ENCODE peak calls at places on chromosome 22, in six cellular contexts. H is T-helper 9 cell, R is amygdala, I is WTC11, P is RWPE2, G is fibroblast of gingiva. E is an unnamed sample.

GRCh38 chr22:30947821-30948454 is 20.6 kb downstream of the MORC2 start:
- DNase-seq in G (peak), P (no peak), H (no peak), R (no peak), I (no peak), E (no peak)

GRCh38 chr22:30217698-30218565 is 28.6 kb downstream of the LIF start:
- DNase-seq in G (peak), P (no peak), I (no peak), R (no peak), H (no peak), E (peak)

GRCh38 chr22:20606041-20606783 is 98.8 kb downstream of the MED15 start:
- DNase-seq in I (peak), P (peak), R (no peak), H (peak), G (peak), E (no peak)

GRCh38 chr22:46592390-46592872 is 27.8 kb upstream of the GRAMD4 start:
- DNase-seq in R (no peak), G (peak), P (no peak), I (no peak), H (no peak), E (no peak)

GRCh38 chr22:37177755-37178154 is 10.3 kb downstream of the C1QTNF6 start:
- DNase-seq in R (no peak), H (no peak), P (peak), I (no peak), G (no peak), E (no peak)

GRCh38 chr22:24471570-24471969 is 23.6 kb upstream of the UPB1 start:
- DNase-seq in I (no peak), G (peak), H (no peak), R (no peak), P (no peak), E (no peak)

GRCh38 chr22:29722151-29722550 is 2.3 kb downstream of the CABP7 start:
- DNase-seq in H (no peak), P (no peak), G (no peak), R (no peak), I (no peak), E (no peak)

GRCh38 chr22:44389181-44389580 is 76.4 kb upstream of the SHISAL1 start:
- DNase-seq in G (no peak), H (no peak), P (peak), R (no peak), I (peak), E (no peak)

GRCh38 chr22:50342651-50343540 is at the start of gene PPP6R2:
- DNase-seq in H (peak), G (peak), P (no peak), R (peak), I (peak), E (peak)

GRCh38 chr22:49333206-49333605 is 494.5 kb downstream of the BRD1 start:
- DNase-seq in R (no peak), H (no peak), I (no peak), P (no peak), G (no peak), E (peak)

GRCh38 chr22:39173050-39173706 is 20.7 kb upstream of the CBX7 start:
- DNase-seq in G (no peak), P (no peak), R (no peak), H (no peak), I (no peak), E (peak)

GRCh38 chr22:30304495-30305244 is 15.4 kb upstream of the CASTOR1 start:
- DNase-seq in P (no peak), H (no peak), I (no peak), G (peak), R (no peak), E (peak)

GRCh38 chr22:33888821-33889220 is 31.5 kb downstream of the LARGE1 start:
- DNase-seq in R (no peak), P (no peak), I (no peak), H (no peak), G (no peak), E (no peak)

GRCh38 chr22:32539631-32540449 is 65.2 kb downstream of the FBXO7 start:
- DNase-seq in I (no peak), H (no peak), G (no peak), P (no peak), R (no peak), E (no peak)

GRCh38 chr22:36083056-36083455 is 54.4 kb upstream of the RBFOX2 start:
- DNase-seq in G (no peak), R (no peak), P (no peak), H (no peak), I (no peak), E (no peak)

GRCh38 chr22:17065433-17065832 is 19.4 kb upstream of the IL17RA start:
- DNase-seq in I (no peak), H (no peak), P (no peak), R (no peak), G (no peak), E (no peak)

GRCh38 chr22:44172370-44173108 is 8.2 kb upstream of the PARVG start:
- DNase-seq in P (no peak), I (no peak), H (no peak), G (no peak), R (no peak), E (peak)

GRCh38 chr22:30647536-30647935 is 12.0 kb downstream of the SLC35E4 start:
- DNase-seq in G (no peak), H (no peak), R (no peak), P (no peak), I (no peak), E (no peak)